ENCODE peak calls at places on chromosomes 13 and 19, in nine cellular contexts. A is T-helper 2 cell; F is epithelial cell of esophagus; E is pancreas; P is stimulated activated CD4-positive, alpha-beta T cell treated with anti-CD3 and anti-CD28 coated beads, Interleukin-2, amount 100 ng/mL, for 24 hours; V is EH; K is T-cell; Q is left ventricle myocardium superior; G is ecto neural progenitor cell. T is an unnamed sample.

GRCh38 chr19:28727133-28727834 is 485.7 kb downstream of the UQCRFS1 start:
- DNase-seq in E (peak; percentile 82), P (no peak), V (peak; percentile 57), F (peak; percentile 22), Q (peak; percentile 35), K (peak; percentile 31), A (no peak), G (peak; percentile 69), T (peak; percentile 31)

GRCh38 chr13:106284358-106284757 is 251.1 kb downstream of the EFNB2 start:
- DNase-seq in G (no peak), A (no peak), Q (no peak), V (peak; percentile 77), F (peak; percentile 79), K (no peak), E (no peak), P (no peak), T (no peak)

GRCh38 chr13:37097008-37097579 is 8.4 kb downstream of the CSNK1A1L start:
- DNase-seq in E (no peak), Q (no peak), A (no peak), K (no peak), F (no peak), P (no peak), V (peak; percentile 78), G (no peak), T (no peak)

GRCh38 chr13:52848455-52849190 is at the start of gene PCDH8:
- DNase-seq in E (peak; percentile 65), V (no peak), A (no peak), Q (peak; percentile 43), K (no peak), F (no peak), P (peak; percentile 33), G (peak; percentile 95), T (no peak)

GRCh38 chr19:10009269-10009665 is 1.0 kb downstream of the COL5A3 start:
- DNase-seq in A (peak; percentile 7), V (peak; percentile 92), P (peak; percentile 45), E (peak; percentile 81), Q (peak; percentile 87), F (no peak), K (peak; percentile 40), G (peak; percentile 80), T (peak; percentile 61)

GRCh38 chr19:15672580-15673175 is at the start of gene CYP4F12:
- DNase-seq in Q (peak; percentile 90), V (peak; percentile 1), K (peak; percentile 41), P (peak; percentile 29), G (no peak), A (no peak), E (peak; percentile 65), F (peak; percentile 39), T (peak; percentile 23)

GRCh38 chr13:113664751-113665581 is 2.1 kb upstream of the GRK1 start:
- DNase-seq in E (peak; percentile 57), P (no peak), F (no peak), V (no peak), G (no peak), A (no peak), K (no peak), Q (no peak), T (no peak)

GRCh38 chr13:113625965-113626661 is 31.9 kb downstream of the ATP4B start:
- DNase-seq in Q (no peak), E (peak; percentile 17), G (no peak), P (no peak), A (no peak), F (no peak), K (no peak), V (peak; percentile 90), T (no peak)

GRCh38 chr19:7351861-7352260 is 3.1 kb downstream of the ARHGEF18 start:
- DNase-seq in G (no peak), K (no peak), P (no peak), Q (no peak), A (no peak), E (no peak), V (no peak), F (no peak), T (no peak)

GRCh38 chr19:55116232-55117062 is 990 bp downstream of the PPP1R12C start:
- DNase-seq in K (peak; percentile 21), G (peak; percentile 61), V (peak; percentile 79), F (peak; percentile 47), P (peak; percentile 67), Q (peak; percentile 78), A (peak; percentile 40), E (no peak), T (peak; percentile 40)

GRCh38 chr13:91313103-91313502 is 34.4 kb upstream of the MIR17HG start:
- DNase-seq in A (no peak), F (peak; percentile 2), G (no peak), K (peak; percentile 6), P (no peak), E (no peak), V (peak; percentile 21), Q (no peak), T (peak; percentile 22)